ENCODE peak calls at places on chromosomes 5 and 9, in six cellular contexts. Z is choroid plexus epithelial cell, J is fibroblast of mammary gland, R is GM20000, M is transverse colon, C is endodermal cell. D is an unnamed sample.
A peak's percentile ranks its signal among the peaks of the same experiment; 100 is the strongest.

GRCh38 chr5:73495772-73496346 is 2.4 kb upstream of the BTF3 start:
- DNase-seq in Z (no peak), J (no peak), R (no peak), M (no peak), C (no peak), D (no peak)

GRCh38 chr5:88743231-88743879 is 139.6 kb downstream of the MEF2C start:
- DNase-seq in Z (peak; percentile 8), J (peak; percentile 38), R (no peak), M (no peak), C (no peak), D (no peak)

GRCh38 chr5:7941692-7942091 is 72.7 kb downstream of the MTRR start:
- DNase-seq in Z (no peak), J (no peak), R (no peak), M (no peak), C (no peak), D (no peak)

GRCh38 chr9:17269799-17270198 is 135.0 kb downstream of the CNTLN start:
- DNase-seq in Z (no peak), J (no peak), R (no peak), M (no peak), C (no peak), D (no peak)

GRCh38 chr5:17235736-17236330 is 18.4 kb downstream of the BASP1 start:
- DNase-seq in Z (no peak), J (peak; percentile 85), R (no peak), M (no peak), C (no peak), D (no peak)

GRCh38 chr9:127422133-127422782 is 1.9 kb upstream of the ZNF79 start:
- DNase-seq in Z (no peak), J (no peak), R (no peak), M (no peak), C (no peak), D (no peak)

GRCh38 chr9:12774861-12775367 is at the start of gene LURAP1L:
- DNase-seq in Z (peak; percentile 86), J (peak; percentile 86), R (peak; percentile 30), M (peak; percentile 67), C (peak; percentile 74), D (peak; percentile 26)

GRCh38 chr9:94870793-94871558 is 144.5 kb downstream of the AOPEP start:
- DNase-seq in Z (no peak), J (no peak), R (no peak), M (no peak), C (no peak), D (no peak)

GRCh38 chr9:104618104-104618503 is at the start of gene OR13C9:
- DNase-seq in Z (no peak), J (no peak), R (no peak), M (no peak), C (no peak), D (no peak)

GRCh38 chr5:65194871-65195270 is 286.8 kb downstream of the ADAMTS6 start:
- DNase-seq in Z (no peak), J (no peak), R (no peak), M (no peak), C (no peak), D (no peak)

GRCh38 chr5:172172912-172173591 is 15.0 kb downstream of the STK10 start:
- DNase-seq in Z (no peak), J (no peak), R (no peak), M (no peak), C (no peak), D (no peak)

GRCh38 chr9:111630182-111631070 is 708 bp upstream of the DNAJC25 start:
- DNase-seq in Z (no peak), J (no peak), R (no peak), M (no peak), C (no peak), D (peak; percentile 19)

GRCh38 chr5:61295365-61295764 is 36.7 kb upstream of the ZSWIM6 start:
- DNase-seq in Z (no peak), J (no peak), R (no peak), M (no peak), C (no peak), D (no peak)

GRCh38 chr5:73338201-73339126 is 110.1 kb downstream of the FOXD1 start:
- DNase-seq in Z (peak; percentile 91), J (peak; percentile 37), R (no peak), M (no peak), C (no peak), D (no peak)

GRCh38 chr9:16642421-16643109 is 227.9 kb downstream of the BNC2 start:
- DNase-seq in Z (no peak), J (no peak), R (no peak), M (no peak), C (no peak), D (no peak)

GRCh38 chr9:112493738-112494137 is 7.1 kb downstream of the KIAA1958 start:
- DNase-seq in Z (no peak), J (peak; percentile 25), R (no peak), M (no peak), C (no peak), D (no peak)

GRCh38 chr5:54909126-54909525 is 76.3 kb downstream of the ESM1 start:
- DNase-seq in Z (peak; percentile 27), J (peak; percentile 41), R (no peak), M (no peak), C (no peak), D (no peak)

GRCh38 chr5:4372481-4372880 is 767.6 kb upstream of the ADAMTS16 start:
- DNase-seq in Z (no peak), J (peak; percentile 57), R (no peak), M (no peak), C (no peak), D (no peak)

GRCh38 chr5:40442346-40442745 is 237.4 kb upstream of the PTGER4 start:
- DNase-seq in Z (peak; percentile 92), J (peak; percentile 27), R (no peak), M (no peak), C (no peak), D (no peak)

GRCh38 chr5:28216939-28217360 is 1178.6 kb upstream of the CDH9 start:
- DNase-seq in Z (no peak), J (no peak), R (no peak), M (no peak), C (no peak), D (no peak)

GRCh38 chr5:158758666-158759065 is 341.1 kb downstream of the EBF1 start:
- DNase-seq in Z (peak; percentile 86), J (peak; percentile 85), R (no peak), M (no peak), C (no peak), D (no peak)

GRCh38 chr9:114954986-114955623 is 24.7 kb upstream of the TNFSF8 start:
- DNase-seq in Z (no peak), J (no peak), R (no peak), M (no peak), C (no peak), D (no peak)

GRCh38 chr5:6837519-6838110 is 124.4 kb downstream of the TENT4A start:
- DNase-seq in Z (peak; percentile 3), J (peak; percentile 5), R (peak; percentile 50), M (peak; percentile 16), C (peak; percentile 86), D (peak; percentile 23)

GRCh38 chr5:131610198-131611063 is 24.6 kb downstream of the RAPGEF6 start:
- DNase-seq in Z (peak; percentile 89), J (peak; percentile 49), R (no peak), M (no peak), C (no peak), D (no peak)

GRCh38 chr5:124706729-124707361 is 39.6 kb downstream of the ZNF608 start:
- DNase-seq in Z (peak; percentile 30), J (peak; percentile 53), R (no peak), M (peak; percentile 31), C (peak; percentile 78), D (peak; percentile 56)

GRCh38 chr9:106864533-106865143 is 1.7 kb downstream of the ZNF462 start:
- DNase-seq in Z (peak; percentile 53), J (peak; percentile 52), R (no peak), M (no peak), C (peak; percentile 67), D (no peak)

GRCh38 chr5:32068561-32068960 is 105.6 kb downstream of the GOLPH3 start:
- DNase-seq in Z (no peak), J (no peak), R (no peak), M (no peak), C (no peak), D (no peak)

GRCh38 chr5:105836263-105836662 is 1834.5 kb downstream of the EFNA5 start:
- DNase-seq in Z (peak; percentile 87), J (peak; percentile 73), R (no peak), M (no peak), C (no peak), D (no peak)

GRCh38 chr5:161745392-161745791 is 59.9 kb downstream of the GABRA6 start:
- DNase-seq in Z (no peak), J (no peak), R (no peak), M (no peak), C (no peak), D (no peak)

GRCh38 chr5:118802335-118802734 is 186.0 kb downstream of the DTWD2 start:
- DNase-seq in Z (no peak), J (no peak), R (no peak), M (no peak), C (no peak), D (no peak)

GRCh38 chr5:33688041-33688980 is 203.5 kb downstream of the ADAMTS12 start:
- DNase-seq in Z (peak; percentile 32), J (peak; percentile 65), R (no peak), M (no peak), C (no peak), D (no peak)

GRCh38 chr5:127143722-127144121 is 70.4 kb upstream of the C5orf63 start:
- DNase-seq in Z (no peak), J (no peak), R (no peak), M (no peak), C (no peak), D (no peak)
- TF ChIP-seq CTCF in Z (no peak), J (no peak), R (no peak), M (no peak), C (no peak), D (no peak)

GRCh38 chr9:136717399-136717798 is 5.0 kb downstream of the DIPK1B start:
- DNase-seq in Z (no peak), J (no peak), R (no peak), M (no peak), C (no peak), D (no peak)
- TF ChIP-seq CTCF in Z (no peak), J (no peak), R (no peak), M (no peak), C (no peak), D (no peak)

DNA sequence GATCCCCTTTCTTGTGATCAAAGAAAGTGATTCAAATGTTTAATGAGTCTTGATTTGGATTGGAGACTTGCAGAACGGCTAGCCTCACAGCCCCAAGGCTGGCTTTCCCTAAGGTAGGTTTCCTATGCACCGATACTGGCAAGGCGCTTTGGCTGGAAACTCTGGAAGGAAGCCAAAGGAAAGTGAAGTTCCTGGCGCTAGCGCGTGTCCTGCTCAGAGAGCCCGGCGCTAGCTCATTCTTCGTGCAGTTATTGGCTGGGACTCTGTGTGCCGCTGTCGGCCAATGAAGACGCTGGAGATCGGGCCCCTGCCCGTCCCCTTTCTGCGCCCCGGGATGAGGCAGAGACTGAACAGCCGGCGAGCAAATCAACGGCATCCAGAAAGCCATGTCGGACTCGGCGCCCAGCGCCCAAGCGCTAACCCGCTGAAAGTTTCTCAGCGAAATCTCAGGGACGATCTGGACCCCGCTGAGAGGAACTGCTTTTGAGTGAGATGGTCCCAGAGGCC is at the start of gene PCDHGC3:
- DNase-seq in Z (peak; percentile 97), J (peak; percentile 95), R (peak; percentile 86), M (peak; percentile 89), C (peak; percentile 97), D (peak; percentile 69)
- TF ChIP-seq CTCF in Z (peak; percentile 39), J (no peak), R (peak; percentile 62), M (no peak), C (no peak), D (no peak)

DNA sequence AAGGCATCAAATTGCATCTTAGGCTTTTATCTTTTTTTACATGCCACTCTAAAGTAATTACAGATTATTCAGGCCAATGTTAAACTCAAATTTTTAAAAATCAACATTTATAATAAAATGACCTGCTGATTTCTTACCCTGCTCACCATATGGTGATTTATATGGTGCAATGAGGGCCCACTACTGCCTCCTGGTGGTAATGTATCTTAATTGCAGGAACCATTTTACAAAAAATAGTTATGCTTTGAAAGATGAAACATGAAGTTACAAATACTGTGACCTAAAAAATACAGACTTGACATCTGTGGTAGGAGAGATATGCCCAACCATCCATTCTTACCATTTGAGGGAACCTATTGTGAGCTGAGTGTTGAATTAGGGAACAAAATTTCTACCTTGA is 292.6 kb upstream of the TAS2R1 start:
- DNase-seq in Z (no peak), J (no peak), R (no peak), M (no peak), C (no peak), D (no peak)
- TF ChIP-seq CTCF in Z (peak; percentile 31), J (peak; percentile 43), R (peak; percentile 7), M (no peak), C (peak; percentile 73), D (peak; percentile 26)